ENCODE peak calls at places on chromosome 9, in eight cellular contexts. N is foreskin keratinocyte; Z is stomach; J is uterus; H is body of pancreas; L is CD8-positive, alpha-beta T cell; X is effector memory CD4-positive, alpha-beta T cell; G is right cardiac atrium. Y is an unnamed sample.

GRCh38 chr9:105205787-105206511 is 38.5 kb upstream of the SLC44A1 start:
- DNase-seq in L (no peak), X (no peak), H (peak), J (peak), Z (peak), N (no peak), G (peak), Y (no peak)

GRCh38 chr9:79615038-79615437 is 43.3 kb downstream of the TLE4 start:
- DNase-seq in H (no peak), Z (no peak), G (no peak), J (no peak), X (no peak), N (no peak), L (no peak), Y (no peak)

GRCh38 chr9:101028346-101029299 is at the start of gene PLPPR1:
- DNase-seq in N (peak), H (peak), X (no peak), L (no peak), G (peak), J (no peak), Z (peak), Y (peak)

GRCh38 chr9:128027166-128027539 is 40.0 kb downstream of the NAIF1 start:
- DNase-seq in J (no peak), X (no peak), Z (no peak), H (no peak), L (peak), G (no peak), N (no peak), Y (no peak)

GRCh38 chr9:136504512-136505348 is 21.9 kb upstream of the SEC16A start:
- DNase-seq in G (no peak), X (no peak), J (no peak), N (no peak), Z (no peak), H (no peak), L (no peak), Y (no peak)

GRCh38 chr9:77455312-77455927 is 192.7 kb downstream of the GNA14 start:
- DNase-seq in H (no peak), X (no peak), G (no peak), L (peak), Z (peak), N (no peak), J (no peak), Y (no peak)

GRCh38 chr9:70602364-70603019 is 188.0 kb upstream of the KLF9 start:
- DNase-seq in X (peak), G (peak), N (no peak), L (peak), J (peak), Z (peak), H (peak), Y (peak)

GRCh38 chr9:2122299-2122698 is 107.2 kb downstream of the SMARCA2 start:
- DNase-seq in H (no peak), N (no peak), G (no peak), L (no peak), J (no peak), X (no peak), Z (no peak), Y (no peak)

GRCh38 chr9:79196606-79197005 is 375.2 kb upstream of the TLE4 start:
- DNase-seq in H (no peak), X (no peak), Z (no peak), G (no peak), J (no peak), N (no peak), L (no peak), Y (no peak)

GRCh38 chr9:124698265-124698664 is 72.8 kb downstream of the NR6A1 start:
- DNase-seq in J (no peak), L (no peak), Z (no peak), X (no peak), G (no peak), N (peak), H (no peak), Y (no peak)

GRCh38 chr9:12658531-12659209 is 34.5 kb upstream of the TYRP1 start:
- DNase-seq in G (no peak), Z (no peak), L (no peak), J (no peak), N (no peak), H (no peak), X (no peak), Y (no peak)

GRCh38 chr9:20980713-20981481 is 50.5 kb downstream of the HACD4 start:
- DNase-seq in L (no peak), G (no peak), X (no peak), H (peak), N (peak), J (no peak), Z (no peak), Y (no peak)

GRCh38 chr9:98201749-98202148 is 9.3 kb upstream of the CORO2A start:
- DNase-seq in H (no peak), L (no peak), G (no peak), X (no peak), J (no peak), Z (no peak), N (no peak), Y (no peak)

GRCh38 chr9:118652258-118652657 is 717.0 kb downstream of the BRINP1 start:
- DNase-seq in L (no peak), Z (no peak), X (no peak), N (peak), G (no peak), H (no peak), J (no peak), Y (no peak)

GRCh38 chr9:137724818-137725240 is 106.0 kb downstream of the EHMT1 start:
- DNase-seq in Z (no peak), G (no peak), J (no peak), X (no peak), H (no peak), N (no peak), L (no peak), Y (no peak)

GRCh38 chr9:137723396-137724113 is 104.8 kb downstream of the EHMT1 start:
- DNase-seq in X (peak), J (no peak), H (no peak), G (no peak), N (no peak), L (peak), Z (no peak), Y (no peak)

GRCh38 chr9:137725598-137725997 is 106.8 kb downstream of the EHMT1 start:
- DNase-seq in X (no peak), Z (no peak), N (no peak), H (no peak), J (no peak), G (no peak), L (no peak), Y (no peak)

GRCh38 chr9:137722481-137722880 is 103.7 kb downstream of the EHMT1 start:
- DNase-seq in J (no peak), G (no peak), H (no peak), X (no peak), Z (no peak), L (peak), N (no peak), Y (no peak)

DNA sequence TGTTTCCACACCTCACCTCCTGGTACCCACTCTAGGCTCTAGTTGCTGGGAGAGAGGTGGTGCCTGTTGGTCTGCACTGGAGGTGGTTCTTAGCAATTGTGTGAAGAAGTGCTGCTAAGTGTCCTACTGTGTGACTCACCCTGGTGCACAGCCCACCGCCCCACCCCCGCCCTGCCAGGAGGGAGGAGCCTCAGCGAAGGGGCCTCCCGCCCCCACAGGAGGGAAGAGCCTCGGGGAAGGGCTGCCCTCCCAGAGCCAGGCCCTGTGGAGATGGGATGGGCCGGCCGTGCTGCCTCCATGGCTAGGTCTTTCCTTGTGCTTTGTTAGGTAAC is 105.3 kb downstream of the EHMT1 start:
- DNase-seq in G (no peak), N (no peak), X (no peak), J (no peak), Z (no peak), H (no peak), L (no peak), Y (no peak)
- H3K27ac ChIP-seq in G (no peak), N (no peak), X (peak), J (no peak), Z (no peak), H (no peak), L (no peak), Y (no peak)

DNA sequence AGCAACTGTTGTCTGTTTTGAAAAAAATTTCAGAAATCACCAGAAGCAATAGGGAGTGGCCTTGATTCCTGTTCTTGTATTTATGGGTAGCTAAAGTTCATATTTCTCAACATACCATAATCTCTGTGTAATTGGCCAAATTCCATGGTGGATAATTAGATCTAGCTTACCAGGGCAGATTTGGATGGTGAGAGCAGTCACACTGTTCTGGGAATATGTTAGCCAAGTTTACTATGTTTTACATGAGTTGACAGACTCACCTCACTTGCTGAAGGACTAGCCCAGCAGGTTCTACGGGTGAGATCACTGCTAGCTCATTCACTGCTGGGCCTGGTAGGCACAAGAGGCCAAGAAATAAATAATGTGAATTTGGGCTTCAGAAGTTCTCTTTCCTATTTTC is 32.7 kb upstream of the CDKN2B start:
- DNase-seq in X (no peak), L (no peak), J (no peak), G (no peak), N (peak), Z (peak), H (peak), Y (no peak)
- H3K27ac ChIP-seq in X (no peak), L (no peak), J (no peak), G (no peak), N (peak), Z (no peak), H (peak), Y (no peak)

DNA sequence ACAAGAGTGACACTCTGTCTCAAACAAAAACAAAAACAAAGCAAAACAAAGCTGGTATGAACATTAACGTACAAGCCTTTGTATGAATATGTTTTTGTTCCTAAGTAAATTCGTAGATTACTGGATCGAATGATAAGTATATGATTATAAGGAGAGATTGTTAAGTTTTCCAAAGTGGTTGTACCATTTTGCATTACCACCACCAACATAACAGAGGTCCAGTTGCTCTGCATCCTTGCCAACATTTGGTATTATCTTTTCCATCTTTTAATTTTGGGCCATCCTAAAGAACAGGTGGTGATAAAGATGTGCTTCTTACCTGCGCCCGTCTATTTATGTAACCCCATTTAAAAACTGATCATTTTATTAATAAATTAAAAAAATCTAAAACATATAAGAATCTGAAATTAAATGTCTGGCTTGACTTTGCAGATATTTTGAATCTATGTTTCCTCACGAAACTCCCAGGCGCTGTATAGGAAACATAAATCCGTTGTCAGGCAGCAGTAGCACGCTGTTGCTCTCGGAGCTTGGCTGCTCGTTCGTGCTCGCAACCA is 593 bp upstream of the NAA35 start:
- DNase-seq in J (no peak), H (no peak), G (no peak), L (no peak), N (no peak), X (no peak), Z (no peak), Y (no peak)
- H3K27ac ChIP-seq in J (peak), H (peak), G (peak), L (peak), N (peak), X (peak), Z (peak), Y (peak)

GRCh38 chr9:6782981-6783380 is 25.2 kb downstream of the KDM4C start:
- DNase-seq in N (no peak), L (no peak), G (no peak), H (no peak), X (no peak), Z (no peak), J (no peak), Y (no peak)
- H3K27ac ChIP-seq in N (no peak), L (no peak), G (no peak), H (no peak), X (no peak), Z (no peak), J (no peak), Y (no peak)

Y was measured in substantia nigra.